ENCODE peak calls at places on chromosomes 5 and 9, in four cellular contexts. C is cardiac muscle cell, G is Caki2, N is AG08396. S is an unnamed sample.
A peak's percentile ranks its signal among the peaks of the same experiment; 100 is the strongest.

GRCh38 chr9:136202449-136203405 is 2.2 kb downstream of the LHX3 start:
- DNase-seq in C (no peak), G (no peak), N (no peak), S (no peak)

GRCh38 chr9:122158202-122158601 is 1.4 kb downstream of the NDUFA8 start:
- DNase-seq in G (peak; percentile 18), N (peak; percentile 31), C (peak; percentile 62), S (no peak)

GRCh38 chr5:55071413-55071812 is 31.0 kb upstream of the GZMA start:
- DNase-seq in G (no peak), N (no peak), C (no peak), S (no peak)

GRCh38 chr5:119077444-119077843 is 6.6 kb downstream of the DMXL1 start:
- DNase-seq in N (no peak), G (no peak), C (no peak), S (no peak)

GRCh38 chr9:4508907-4509589 is 18.8 kb downstream of the SLC1A1 start:
- DNase-seq in C (peak; percentile 33), N (peak; percentile 69), G (peak; percentile 31), S (no peak)

GRCh38 chr9:119227422-119227821 is 141.8 kb downstream of the BRINP1 start:
- DNase-seq in G (no peak), C (no peak), N (no peak), S (no peak)

GRCh38 chr9:6758418-6759113 is 793 bp downstream of the KDM4C start:
- DNase-seq in C (peak; percentile 61), G (peak; percentile 49), N (peak; percentile 51), S (peak; percentile 33)

GRCh38 chr5:167918492-167919267 is 372.8 kb upstream of the WWC1 start:
- DNase-seq in G (no peak), N (no peak), C (no peak), S (no peak)

GRCh38 chr9:9352877-9353481 is 1259.8 kb downstream of the PTPRD start:
- DNase-seq in N (no peak), C (peak; percentile 0), G (no peak), S (no peak)

GRCh38 chr5:167953151-167953788 is 338.2 kb upstream of the WWC1 start:
- DNase-seq in C (no peak), G (peak; percentile 10), N (no peak), S (peak; percentile 77)

GRCh38 chr5:127997131-127997775 is 86.3 kb upstream of the SLC12A2 start:
- DNase-seq in N (no peak), C (peak; percentile 72), G (no peak), S (peak; percentile 51)

GRCh38 chr9:131747352-131747751 is 7.5 kb upstream of the RAPGEF1 start:
- DNase-seq in C (peak; percentile 76), N (peak; percentile 40), G (no peak), S (peak; percentile 42)

GRCh38 chr9:101592788-101593187 is 2.0 kb downstream of the PPP3R2 start:
- DNase-seq in C (no peak), G (no peak), N (no peak), S (no peak)

GRCh38 chr5:90547072-90547536 is 11.5 kb upstream of the ADGRV1 start:
- DNase-seq in G (no peak), N (no peak), C (no peak), S (no peak)

GRCh38 chr5:7671420-7671819 is 179.5 kb downstream of the CFAP90 start:
- DNase-seq in N (no peak), C (no peak), G (no peak), S (no peak)

GRCh38 chr9:77018058-77019009 is 1.1 kb upstream of the FOXB2 start:
- DNase-seq in G (no peak), C (no peak), N (peak; percentile 43), S (no peak)

GRCh38 chr5:146962801-146963355 is 84.3 kb upstream of the PPP2R2B start:
- DNase-seq in G (peak; percentile 14), C (peak; percentile 68), N (peak; percentile 7), S (no peak)

GRCh38 chr5:142434322-142434612 is 109.4 kb upstream of the SPRY4 start:
- DNase-seq in N (no peak), C (no peak), G (no peak), S (no peak)

GRCh38 chr5:172778223-172778814 is 7.3 kb upstream of the DUSP1 start:
- DNase-seq in G (peak; percentile 82), N (peak; percentile 78), C (peak; percentile 76), S (no peak)

GRCh38 chr5:65334077-65334476 is 147.6 kb downstream of the ADAMTS6 start:
- DNase-seq in N (no peak), G (no peak), C (no peak), S (no peak)

GRCh38 chr9:33236571-33236970 is 3.4 kb upstream of the SPINK4 start:
- DNase-seq in N (no peak), G (no peak), C (no peak), S (no peak)

GRCh38 chr5:181217111-181217804 is 5.8 kb upstream of the TRIM41 start:
- DNase-seq in N (no peak), C (peak; percentile 68), G (peak; percentile 83), S (no peak)

GRCh38 chr5:105882956-105883481 is 1787.7 kb downstream of the EFNA5 start:
- DNase-seq in N (no peak), G (no peak), C (no peak), S (peak; percentile 1)

GRCh38 chr5:164504141-164504772 is 998.8 kb downstream of the MAT2B start:
- DNase-seq in C (peak; percentile 80), N (peak; percentile 30), G (peak; percentile 35), S (peak; percentile 22)

GRCh38 chr5:169945831-169946261 is 34.4 kb downstream of the INSYN2B start:
- DNase-seq in G (peak; percentile 60), N (peak; percentile 86), C (peak; percentile 99), S (peak; percentile 41)

GRCh38 chr9:87862536-87863268 is 20.0 kb upstream of the SPATA31E1 start:
- DNase-seq in N (peak; percentile 75), G (peak; percentile 70), C (peak; percentile 66), S (no peak)

GRCh38 chr9:74496819-74497749 is at the start of gene RORB:
- DNase-seq in N (peak; percentile 69), G (peak; percentile 35), C (peak; percentile 65), S (peak; percentile 25)

GRCh38 chr5:74356009-74356695 is 284.4 kb downstream of the ENC1 start:
- DNase-seq in N (no peak), C (no peak), G (no peak), S (no peak)

GRCh38 chr5:64210866-64211265 is 45.2 kb downstream of the RNF180 start:
- DNase-seq in N (peak; percentile 62), G (no peak), C (peak; percentile 87), S (no peak)

GRCh38 chr5:36606437-36607113 is at the start of gene SLC1A3:
- DNase-seq in G (peak; percentile 52), C (peak; percentile 81), N (peak; percentile 45), S (peak; percentile 54)

GRCh38 chr9:37464426-37465248 is 613 bp downstream of the ZBTB5 start:
- DNase-seq in N (peak; percentile 71), C (peak; percentile 74), G (no peak), S (peak; percentile 96)

GRCh38 chr5:102800427-102800826 is 45.3 kb downstream of the PAM start:
- DNase-seq in N (no peak), C (no peak), G (no peak), S (no peak)

S was measured in NCI-H526 treated with DMSO at 0.1 percent for 48 hours.